ENCODE peak calls at places on chromosomes 12 and 14, in eight cellular contexts. W is pons; N is stimulated activated CD8-positive, alpha-beta memory T cell treated with anti-CD3 and anti-CD28 coated beads, Interleukin-4, amount 100 ng/mL, for 1 hour; A is ELR; X is ACHN; G is NCI-H2081; E is astrocyte of the spinal cord; C is AG08395. V is an unnamed sample.

GRCh38 chr14:54252072-54252730 is 144.6 kb upstream of the CDKN3 start:
- DNase-seq in W (no peak), N (no peak), A (peak), X (peak), G (no peak), E (peak), C (peak), V (no peak)

GRCh38 chr12:25992026-25992782 is 33.7 kb downstream of the RASSF8 start:
- DNase-seq in W (no peak), N (no peak), A (no peak), X (peak), G (no peak), E (no peak), C (no peak), V (no peak)

GRCh38 chr12:113422030-113422900 is at the start of gene SDSL:
- DNase-seq in W (peak), N (no peak), A (peak), X (peak), G (no peak), E (peak), C (peak), V (peak)

GRCh38 chr12:45334396-45334795 is 118.5 kb downstream of the ANO6 start:
- DNase-seq in W (no peak), N (no peak), A (no peak), X (no peak), G (no peak), E (no peak), C (no peak), V (no peak)

GRCh38 chr12:11624126-11624525 is 25.3 kb upstream of the ETV6 start:
- DNase-seq in W (no peak), N (no peak), A (no peak), X (no peak), G (no peak), E (no peak), C (no peak), V (no peak)

GRCh38 chr14:73612339-73613045 is at the start of gene ACOT6:
- DNase-seq in W (peak), N (peak), A (peak), X (peak), G (peak), E (peak), C (peak), V (peak)

GRCh38 chr12:131407221-131408035 is 303.5 kb upstream of the SFSWAP start:
- DNase-seq in W (no peak), N (no peak), A (no peak), X (no peak), G (no peak), E (no peak), C (no peak), V (no peak)

GRCh38 chr14:35331605-35332516 is 39.7 kb downstream of the PSMA6 start:
- DNase-seq in W (no peak), N (no peak), A (peak), X (no peak), G (no peak), E (peak), C (no peak), V (no peak)

GRCh38 chr12:113601656-113602263 is 130.1 kb upstream of the LHX5 start:
- DNase-seq in W (no peak), N (no peak), A (peak), X (peak), G (no peak), E (no peak), C (no peak), V (peak)

GRCh38 chr12:114316076-114316475 is 89.9 kb downstream of the TBX5 start:
- DNase-seq in W (no peak), N (no peak), A (peak), X (peak), G (no peak), E (peak), C (peak), V (no peak)

GRCh38 chr14:73747386-73748211 is 33.4 kb upstream of the PNMA1 start:
- DNase-seq in W (no peak), N (no peak), A (no peak), X (no peak), G (no peak), E (no peak), C (no peak), V (no peak)

GRCh38 chr14:20802341-20803084 is at the start of gene RNASE1:
- DNase-seq in W (peak), N (no peak), A (no peak), X (no peak), G (no peak), E (no peak), C (no peak), V (peak)

GRCh38 chr12:121982950-121983349 is 38.7 kb upstream of the BCL7A start:
- DNase-seq in W (no peak), N (no peak), A (no peak), X (no peak), G (no peak), E (no peak), C (no peak), V (no peak)

GRCh38 chr12:79295572-79295971 is 395.2 kb downstream of the PAWR start:
- DNase-seq in W (no peak), N (no peak), A (no peak), X (no peak), G (no peak), E (no peak), C (no peak), V (no peak)

GRCh38 chr12:50220357-50221061 is 53.3 kb upstream of the CERS5 start:
- DNase-seq in W (peak), N (no peak), A (peak), X (no peak), G (no peak), E (peak), C (no peak), V (peak)

GRCh38 chr12:5248230-5248629 is 183.7 kb upstream of the NTF3 start:
- DNase-seq in W (no peak), N (no peak), A (no peak), X (no peak), G (no peak), E (no peak), C (peak), V (no peak)

GRCh38 chr12:117130806-117131205 is 31.6 kb upstream of the TESC start:
- DNase-seq in W (no peak), N (no peak), A (no peak), X (no peak), G (no peak), E (no peak), C (no peak), V (no peak)

GRCh38 chr14:101463566-101464171 is 97.6 kb upstream of the DIO3 start:
- DNase-seq in W (no peak), N (no peak), A (no peak), X (no peak), G (no peak), E (no peak), C (no peak), V (no peak)

GRCh38 chr14:60922050-60922449 is 58.8 kb downstream of the TRMT5 start:
- DNase-seq in W (no peak), N (no peak), A (peak), X (no peak), G (peak), E (peak), C (no peak), V (peak)

GRCh38 chr14:104876251-104876699 is 11.2 kb downstream of the CEP170B start:
- DNase-seq in W (no peak), N (no peak), A (peak), X (peak), G (no peak), E (no peak), C (peak), V (peak)

GRCh38 chr12:2301531-2302461 is 249.0 kb downstream of the CACNA1C start:
- DNase-seq in W (no peak), N (no peak), A (peak), X (no peak), G (no peak), E (peak), C (peak), V (no peak)

GRCh38 chr12:94704452-94704871 is 54.1 kb upstream of the TMCC3 start:
- DNase-seq in W (peak), N (no peak), A (peak), X (no peak), G (peak), E (peak), C (peak), V (peak)

GRCh38 chr12:49189731-49190314 is 943 bp upstream of the TUBA1A start:
- DNase-seq in W (peak), N (no peak), A (no peak), X (no peak), G (no peak), E (peak), C (no peak), V (peak)

GRCh38 chr14:97713023-97713422 is 915.8 kb downstream of the VRK1 start:
- DNase-seq in W (no peak), N (no peak), A (peak), X (no peak), G (no peak), E (peak), C (no peak), V (no peak)